ENCODE peak calls at places on chromosomes 3 and 15, in five cellular contexts. R is HepG2, Q is A549, Y is HCT116, M is GM23338. S is an unnamed sample.

GRCh38 chr3:69647710-69648109 is 91.6 kb upstream of the MITF start:
- DNase-seq in M (no peak), Y (no peak), Q (no peak), R (no peak), S (peak)

GRCh38 chr3:13544293-13544831 is 4.6 kb upstream of the FBLN2 start:
- DNase-seq in M (no peak), Y (no peak), Q (no peak), R (no peak), S (no peak)

GRCh38 chr3:71703796-71704195 is 21.4 kb downstream of the EIF4E3 start:
- DNase-seq in Y (no peak), M (peak), R (no peak), Q (no peak), S (no peak)

GRCh38 chr15:25391971-25392733 is 46.7 kb downstream of the UBE3A start:
- DNase-seq in M (no peak), Y (no peak), Q (no peak), R (no peak), S (no peak)

GRCh38 chr3:116897382-116897781 is 187.8 kb downstream of the TUSC7 start:
- DNase-seq in Q (no peak), Y (no peak), M (no peak), R (no peak), S (no peak)

GRCh38 chr3:188345223-188345622 is 191.3 kb downstream of the LPP start:
- DNase-seq in Y (no peak), Q (no peak), R (no peak), M (no peak), S (no peak)

GRCh38 chr3:107328074-107328473 is 49.2 kb upstream of the CCDC54 start:
- DNase-seq in M (no peak), Y (no peak), R (no peak), Q (no peak), S (no peak)

GRCh38 chr3:156681003-156681402 is 6.6 kb downstream of the TIPARP start:
- DNase-seq in Y (no peak), R (peak), Q (peak), M (peak), S (peak)

GRCh38 chr15:46461416-46461815 is 826.6 kb downstream of the SQOR start:
- DNase-seq in R (peak), M (no peak), Q (no peak), Y (no peak), S (no peak)

GRCh38 chr3:195072916-195073564 is 197.9 kb downstream of the XXYLT1 start:
- DNase-seq in Q (no peak), M (no peak), R (no peak), Y (no peak), S (no peak)

GRCh38 chr15:31498756-31499155 is 172.1 kb downstream of the KLF13 start:
- DNase-seq in Q (no peak), Y (no peak), M (no peak), R (no peak), S (no peak)

GRCh38 chr15:81155375-81156218 is 21.5 kb downstream of the CFAP161 start:
- DNase-seq in Y (peak), R (peak), Q (peak), M (peak), S (peak)

GRCh38 chr3:85939026-85939616 is 980.3 kb downstream of the CADM2 start:
- DNase-seq in R (no peak), Q (no peak), Y (no peak), M (no peak), S (no peak)

GRCh38 chr15:59794229-59794886 is 105.2 kb upstream of the BNIP2 start:
- DNase-seq in Q (no peak), R (no peak), M (no peak), Y (no peak), S (no peak)

GRCh38 chr3:141272906-141273662 is 41.5 kb downstream of the PXYLP1 start:
- DNase-seq in Q (no peak), M (no peak), Y (no peak), R (no peak), S (no peak)

GRCh38 chr3:128665362-128666021 is 14.9 kb upstream of the RPN1 start:
- DNase-seq in Y (no peak), R (no peak), Q (no peak), M (no peak), S (no peak)

GRCh38 chr3:156218353-156218744 is 98.0 kb downstream of the KCNAB1 start:
- DNase-seq in Y (no peak), R (peak), Q (no peak), M (no peak), S (no peak)

GRCh38 chr15:70362911-70363310 is 265.2 kb upstream of the TLE3 start:
- DNase-seq in M (peak), R (peak), Q (no peak), Y (peak), S (no peak)

GRCh38 chr3:187744169-187745151 is 808 bp downstream of the BCL6 start:
- DNase-seq in Q (peak), M (peak), R (no peak), Y (no peak), S (peak)

GRCh38 chr3:124648551-124648950 is 81.7 kb upstream of the UMPS start:
- DNase-seq in M (peak), R (no peak), Q (no peak), Y (no peak), S (no peak)
- TF ChIP-seq REST in M (no peak), R (no peak), Q (no peak), Y (no peak), S (no peak)

DNA sequence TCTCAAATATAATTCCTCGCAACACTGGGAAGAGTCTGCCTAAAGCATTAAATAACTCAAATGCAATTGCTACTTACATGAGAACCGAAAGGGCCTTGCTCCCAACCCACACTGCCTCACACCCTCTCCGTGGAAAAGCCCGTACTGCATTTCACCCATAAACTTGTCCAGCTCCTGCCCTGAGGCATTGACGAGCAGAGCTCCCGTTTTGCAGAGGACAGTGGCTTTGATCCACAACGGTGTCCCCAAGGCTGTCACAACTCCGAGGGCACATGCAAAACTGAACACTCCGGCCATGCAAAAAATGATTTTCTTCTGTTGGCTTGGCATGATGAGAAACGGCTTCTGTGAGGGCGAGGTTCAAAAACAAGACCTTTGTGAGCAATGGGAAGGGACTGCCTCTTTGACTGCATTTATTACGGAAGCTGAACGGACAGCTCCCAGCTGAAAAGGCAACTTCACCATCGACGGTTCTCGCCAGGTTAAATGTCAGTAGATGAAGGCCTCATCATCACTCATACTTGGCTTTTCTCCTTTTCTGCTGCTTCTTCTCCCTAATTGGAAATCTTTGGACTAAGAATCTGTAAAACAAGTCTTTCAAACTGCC is at the start of gene CLRN1:
- DNase-seq in Q (no peak), Y (no peak), R (no peak), M (peak), S (no peak)
- TF ChIP-seq REST in Q (no peak), Y (no peak), R (peak), M (peak), S (no peak)

GRCh38 chr3:150414273-150414672 is 6.2 kb downstream of the TSC22D2 start:
- DNase-seq in Q (no peak), M (no peak), R (peak), Y (no peak), S (no peak)

GRCh38 chr3:150411106-150411460 is 3.0 kb downstream of the TSC22D2 start:
- DNase-seq in M (peak), Y (no peak), R (no peak), Q (no peak), S (no peak)

GRCh38 chr3:150410311-150411105 is 2.4 kb downstream of the TSC22D2 start:
- DNase-seq in Q (no peak), R (no peak), M (peak), Y (no peak), S (peak)

GRCh38 chr3:150411971-150412370 is 3.9 kb downstream of the TSC22D2 start:
- DNase-seq in Y (no peak), R (no peak), M (no peak), Q (no peak), S (peak)

DNA sequence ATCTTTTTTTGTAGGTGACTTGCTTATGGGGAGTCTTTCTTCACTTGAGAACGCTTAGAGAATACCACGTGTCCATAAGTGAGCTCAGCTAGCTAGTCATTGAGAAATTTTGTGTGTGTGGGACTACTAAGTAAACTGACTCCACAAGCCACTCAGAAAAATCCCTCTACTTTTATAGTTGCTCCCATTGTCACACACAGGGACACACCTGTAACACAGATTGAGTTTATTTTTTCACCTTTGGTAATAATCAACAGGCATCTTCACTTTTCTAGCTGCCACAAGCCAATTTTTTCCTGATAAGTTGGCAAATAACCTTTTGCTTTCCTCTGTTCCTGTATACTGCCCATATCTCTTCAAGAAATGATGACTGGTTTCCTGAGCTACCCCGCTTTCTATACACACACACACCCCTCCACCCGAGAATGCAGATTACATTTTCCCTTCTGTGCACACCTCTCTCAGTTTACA is 4.5 kb downstream of the TSC22D2 start:
- DNase-seq in Y (no peak), M (no peak), Q (no peak), R (peak), S (peak)
- TF ChIP-seq REST in Y (no peak), M (no peak), Q (no peak), R (no peak), S (no peak)

GRCh38 chr3:104510091-104510860 is 856.4 kb upstream of the ALCAM start:
- DNase-seq in Y (no peak), M (no peak), Q (no peak), R (no peak), S (no peak)
- TF ChIP-seq REST in Y (no peak), M (no peak), Q (no peak), R (no peak), S (no peak)

DNA sequence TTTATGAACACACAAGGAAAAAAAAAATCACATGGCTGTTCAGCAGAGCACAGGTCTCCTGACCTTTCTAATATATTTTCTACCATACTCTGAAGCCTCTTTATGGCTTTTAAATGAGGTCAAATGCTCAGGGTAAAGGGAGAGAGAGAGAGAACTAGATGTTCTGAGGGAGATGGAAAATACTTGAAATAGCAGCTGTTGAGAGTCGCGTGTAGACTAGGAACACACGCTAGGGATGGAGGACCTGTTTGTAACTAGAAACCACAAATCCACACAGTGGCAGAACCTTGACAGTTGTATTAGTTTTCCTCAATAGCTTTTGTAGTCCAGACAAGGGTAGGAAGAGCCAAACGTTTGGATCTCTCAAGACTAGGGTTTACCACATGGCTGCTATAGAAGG is 165.3 kb downstream of the FMN1 start:
- DNase-seq in Y (no peak), R (no peak), M (no peak), Q (no peak), S (no peak)
- TF ChIP-seq REST in Y (no peak), R (no peak), M (no peak), Q (no peak), S (no peak)

DNA sequence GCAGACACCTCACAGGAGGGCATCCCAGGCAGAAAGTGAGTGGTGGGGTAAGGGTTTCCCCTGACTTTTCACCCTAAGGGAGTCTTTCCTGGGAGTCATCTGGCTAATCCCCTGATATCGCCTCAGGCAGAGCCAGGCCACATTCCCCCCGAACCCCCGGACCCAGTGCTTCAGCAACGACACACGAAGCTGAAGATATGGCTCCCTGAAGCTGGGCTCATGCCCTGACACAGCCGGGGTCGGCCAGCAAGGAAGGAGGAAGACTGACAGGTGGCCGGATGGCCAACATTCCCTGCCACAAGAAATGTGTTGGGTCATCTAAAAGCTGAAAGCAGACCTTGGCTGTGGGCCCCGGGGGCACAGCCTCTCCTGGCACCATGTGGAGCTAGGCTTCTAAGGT is 14.4 kb downstream of the CHST13 start:
- DNase-seq in Y (no peak), Q (no peak), R (no peak), M (no peak), S (no peak)
- TF ChIP-seq REST in Y (no peak), Q (no peak), R (no peak), M (no peak), S (no peak)

DNA sequence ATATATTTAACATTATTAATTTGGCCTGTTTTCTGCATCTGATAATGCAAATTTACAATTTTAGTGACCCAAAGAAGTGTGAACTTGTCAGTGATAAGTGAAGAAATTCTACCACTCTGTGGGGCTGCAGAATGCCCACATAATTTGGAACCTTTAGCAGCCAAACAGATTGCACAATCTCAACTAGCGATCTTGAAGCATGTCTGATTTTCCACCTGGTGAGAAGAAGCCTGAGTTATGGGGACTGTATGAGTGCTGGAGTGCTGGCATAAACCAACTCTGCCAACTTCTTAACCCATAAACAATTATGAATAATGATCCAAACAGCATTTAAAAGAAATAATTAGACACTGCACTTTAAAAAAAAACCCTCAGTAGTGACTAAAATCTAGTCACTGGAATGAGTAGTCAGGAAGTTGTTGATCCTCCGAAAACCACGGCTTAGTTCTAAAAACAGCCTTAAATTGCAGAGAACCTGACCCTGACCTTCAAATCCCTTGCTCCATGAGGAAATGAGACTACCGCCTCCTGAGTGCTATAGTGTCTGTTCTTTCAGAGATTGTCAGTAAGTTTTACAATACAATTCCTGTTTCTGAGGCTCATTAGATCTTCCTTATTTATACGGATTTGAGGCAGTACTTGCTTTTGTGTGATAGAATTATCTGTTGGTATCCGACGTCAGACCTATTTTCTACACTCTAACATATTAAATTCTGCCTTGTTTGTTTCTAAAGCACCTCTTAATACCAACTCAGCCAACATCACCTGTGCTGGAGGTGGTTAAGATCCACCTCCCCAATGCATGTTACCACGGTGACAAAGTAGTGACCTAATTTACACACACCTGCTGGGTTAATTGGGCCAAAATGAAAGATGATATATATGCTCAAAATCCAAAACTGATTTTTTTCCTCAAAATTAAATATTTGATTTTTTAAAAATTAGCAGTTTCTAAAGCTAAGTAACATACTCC is 267.7 kb downstream of the ZBTB20 start:
- DNase-seq in Q (no peak), Y (peak), M (no peak), R (no peak), S (no peak)
- TF ChIP-seq REST in Q (no peak), Y (no peak), M (no peak), R (no peak), S (no peak)

S was measured in HL-60.